ENCODE peak calls at places on chromosome 2, in six cellular contexts. One of them, this sample, is unnamed.
A peak's percentile ranks its signal among the peaks of the same experiment; 100 is the strongest.

GRCh38 chr2:181178823-181179412 is 198.5 kb downstream of the UBE2E3 start:
- DNase-seq in upper lobe of left lung: no peak
- DNase-seq in breast epithelium: no peak
- DNase-seq in transverse colon: peak; percentile 26
- DNase-seq in sigmoid colon: no peak
- DNase-seq in suprapubic skin: no peak
- DNase-seq in this sample: no peak

GRCh38 chr2:231707625-231708049 is 688 bp upstream of the PTMA start:
- DNase-seq in suprapubic skin: peak; percentile 89
- DNase-seq in transverse colon: no peak
- DNase-seq in upper lobe of left lung: no peak
- DNase-seq in sigmoid colon: no peak
- DNase-seq in breast epithelium: peak; percentile 76
- DNase-seq in this sample: no peak

GRCh38 chr2:174263989-174264388 is 15.7 kb upstream of the OLA1 start:
- DNase-seq in sigmoid colon: no peak
- DNase-seq in upper lobe of left lung: no peak
- DNase-seq in breast epithelium: no peak
- DNase-seq in suprapubic skin: no peak
- DNase-seq in transverse colon: no peak
- DNase-seq in this sample: no peak

GRCh38 chr2:196322963-196323810 is 151.8 kb upstream of the STK17B start:
- DNase-seq in breast epithelium: no peak
- DNase-seq in suprapubic skin: no peak
- DNase-seq in upper lobe of left lung: no peak
- DNase-seq in sigmoid colon: no peak
- DNase-seq in transverse colon: no peak
- DNase-seq in this sample: no peak

GRCh38 chr2:56088411-56088810 is 95.4 kb upstream of the CCDC85A start:
- DNase-seq in transverse colon: no peak
- DNase-seq in breast epithelium: no peak
- DNase-seq in upper lobe of left lung: no peak
- DNase-seq in sigmoid colon: no peak
- DNase-seq in suprapubic skin: no peak
- DNase-seq in this sample: no peak

GRCh38 chr2:52895726-52896340 is 871.8 kb upstream of the CHAC2 start:
- DNase-seq in suprapubic skin: no peak
- DNase-seq in sigmoid colon: no peak
- DNase-seq in transverse colon: no peak
- DNase-seq in breast epithelium: no peak
- DNase-seq in upper lobe of left lung: no peak
- DNase-seq in this sample: no peak

GRCh38 chr2:114661926-114662670 is 219.7 kb downstream of the DPP10 start:
- DNase-seq in suprapubic skin: no peak
- DNase-seq in upper lobe of left lung: peak; percentile 83
- DNase-seq in sigmoid colon: peak; percentile 59
- DNase-seq in breast epithelium: no peak
- DNase-seq in transverse colon: no peak
- DNase-seq in this sample: no peak

GRCh38 chr2:205175831-205176230 is 506.5 kb upstream of the NRP2 start:
- DNase-seq in suprapubic skin: no peak
- DNase-seq in sigmoid colon: no peak
- DNase-seq in transverse colon: no peak
- DNase-seq in upper lobe of left lung: no peak
- DNase-seq in breast epithelium: no peak
- DNase-seq in this sample: no peak

GRCh38 chr2:128786296-128786695 is 467.6 kb upstream of the HS6ST1 start:
- DNase-seq in suprapubic skin: no peak
- DNase-seq in transverse colon: no peak
- DNase-seq in upper lobe of left lung: no peak
- DNase-seq in breast epithelium: no peak
- DNase-seq in sigmoid colon: no peak
- DNase-seq in this sample: no peak

GRCh38 chr2:234435836-234436481 is 60.9 kb downstream of the ARL4C start:
- DNase-seq in upper lobe of left lung: no peak
- DNase-seq in breast epithelium: no peak
- DNase-seq in sigmoid colon: no peak
- DNase-seq in transverse colon: no peak
- DNase-seq in suprapubic skin: no peak
- DNase-seq in this sample: no peak

GRCh38 chr2:234885884-234886283 is 65.9 kb upstream of the SH3BP4 start:
- DNase-seq in upper lobe of left lung: no peak
- DNase-seq in suprapubic skin: no peak
- DNase-seq in breast epithelium: no peak
- DNase-seq in transverse colon: no peak
- DNase-seq in sigmoid colon: no peak
- DNase-seq in this sample: no peak

GRCh38 chr2:119367472-119368099 is 809 bp downstream of the DBI start:
- DNase-seq in sigmoid colon: peak; percentile 75
- DNase-seq in upper lobe of left lung: peak; percentile 87
- DNase-seq in breast epithelium: peak; percentile 44
- DNase-seq in transverse colon: peak; percentile 79
- DNase-seq in suprapubic skin: peak; percentile 85
- DNase-seq in this sample: no peak

GRCh38 chr2:219521066-219521880 is 7.0 kb downstream of the ASIC4 start:
- DNase-seq in suprapubic skin: no peak
- DNase-seq in upper lobe of left lung: no peak
- DNase-seq in sigmoid colon: no peak
- DNase-seq in breast epithelium: no peak
- DNase-seq in transverse colon: peak; percentile 21
- DNase-seq in this sample: no peak

GRCh38 chr2:16382451-16382850 is 283.2 kb downstream of the CYRIA start:
- DNase-seq in breast epithelium: no peak
- DNase-seq in suprapubic skin: no peak
- DNase-seq in upper lobe of left lung: no peak
- DNase-seq in transverse colon: no peak
- DNase-seq in sigmoid colon: no peak
- DNase-seq in this sample: no peak

GRCh38 chr2:120338015-120338414 is 7.9 kb upstream of the INHBB start:
- DNase-seq in sigmoid colon: no peak
- DNase-seq in upper lobe of left lung: no peak
- DNase-seq in transverse colon: no peak
- DNase-seq in breast epithelium: no peak
- DNase-seq in suprapubic skin: no peak
- DNase-seq in this sample: no peak

GRCh38 chr2:23460228-23460627 is 75.2 kb downstream of the KLHL29 start:
- DNase-seq in breast epithelium: no peak
- DNase-seq in suprapubic skin: no peak
- DNase-seq in sigmoid colon: no peak
- DNase-seq in transverse colon: no peak
- DNase-seq in upper lobe of left lung: no peak
- DNase-seq in this sample: peak; percentile 24

GRCh38 chr2:85551698-85552678 is 9.3 kb downstream of the GGCX start:
- DNase-seq in suprapubic skin: peak; percentile 87
- DNase-seq in sigmoid colon: peak; percentile 90
- DNase-seq in upper lobe of left lung: no peak
- DNase-seq in transverse colon: peak; percentile 91
- DNase-seq in breast epithelium: peak; percentile 84
- DNase-seq in this sample: no peak

GRCh38 chr2:7203056-7203467 is 285.9 kb downstream of the RNF144A start:
- DNase-seq in suprapubic skin: no peak
- DNase-seq in upper lobe of left lung: no peak
- DNase-seq in transverse colon: peak; percentile 24
- DNase-seq in breast epithelium: no peak
- DNase-seq in sigmoid colon: peak; percentile 76
- DNase-seq in this sample: peak; percentile 15

GRCh38 chr2:100124746-100125145 is 17.6 kb downstream of the AFF3 start:
- DNase-seq in upper lobe of left lung: no peak
- DNase-seq in sigmoid colon: no peak
- DNase-seq in transverse colon: no peak
- DNase-seq in suprapubic skin: no peak
- DNase-seq in breast epithelium: no peak
- DNase-seq in this sample: no peak

GRCh38 chr2:169659314-169659713 is 34.9 kb downstream of the CFAP210 start:
- DNase-seq in suprapubic skin: no peak
- DNase-seq in sigmoid colon: no peak
- DNase-seq in transverse colon: no peak
- DNase-seq in upper lobe of left lung: no peak
- DNase-seq in breast epithelium: no peak
- DNase-seq in this sample: no peak

GRCh38 chr2:56132138-56132537 is 51.7 kb upstream of the CCDC85A start:
- DNase-seq in upper lobe of left lung: no peak
- DNase-seq in transverse colon: no peak
- DNase-seq in breast epithelium: no peak
- DNase-seq in suprapubic skin: no peak
- DNase-seq in sigmoid colon: no peak
- DNase-seq in this sample: peak; percentile 13

GRCh38 chr2:119723784-119724467 is 35.8 kb upstream of the PTPN4 start:
- DNase-seq in transverse colon: no peak
- DNase-seq in sigmoid colon: no peak
- DNase-seq in breast epithelium: no peak
- DNase-seq in upper lobe of left lung: no peak
- DNase-seq in suprapubic skin: no peak
- DNase-seq in this sample: no peak

GRCh38 chr2:10451819-10452218 is 3.7 kb upstream of the ODC1 start:
- DNase-seq in transverse colon: no peak
- DNase-seq in suprapubic skin: no peak
- DNase-seq in sigmoid colon: no peak
- DNase-seq in upper lobe of left lung: no peak
- DNase-seq in breast epithelium: no peak
- DNase-seq in this sample: no peak
- TF ChIP-seq POLR2AphosphoS5 in transverse colon: no peak
- TF ChIP-seq POLR2AphosphoS5 in suprapubic skin: no peak
- TF ChIP-seq POLR2AphosphoS5 in sigmoid colon: no peak
- TF ChIP-seq POLR2AphosphoS5 in upper lobe of left lung: no peak
- TF ChIP-seq POLR2AphosphoS5 in breast epithelium: no peak
- TF ChIP-seq POLR2AphosphoS5 in this sample: no peak

DNA sequence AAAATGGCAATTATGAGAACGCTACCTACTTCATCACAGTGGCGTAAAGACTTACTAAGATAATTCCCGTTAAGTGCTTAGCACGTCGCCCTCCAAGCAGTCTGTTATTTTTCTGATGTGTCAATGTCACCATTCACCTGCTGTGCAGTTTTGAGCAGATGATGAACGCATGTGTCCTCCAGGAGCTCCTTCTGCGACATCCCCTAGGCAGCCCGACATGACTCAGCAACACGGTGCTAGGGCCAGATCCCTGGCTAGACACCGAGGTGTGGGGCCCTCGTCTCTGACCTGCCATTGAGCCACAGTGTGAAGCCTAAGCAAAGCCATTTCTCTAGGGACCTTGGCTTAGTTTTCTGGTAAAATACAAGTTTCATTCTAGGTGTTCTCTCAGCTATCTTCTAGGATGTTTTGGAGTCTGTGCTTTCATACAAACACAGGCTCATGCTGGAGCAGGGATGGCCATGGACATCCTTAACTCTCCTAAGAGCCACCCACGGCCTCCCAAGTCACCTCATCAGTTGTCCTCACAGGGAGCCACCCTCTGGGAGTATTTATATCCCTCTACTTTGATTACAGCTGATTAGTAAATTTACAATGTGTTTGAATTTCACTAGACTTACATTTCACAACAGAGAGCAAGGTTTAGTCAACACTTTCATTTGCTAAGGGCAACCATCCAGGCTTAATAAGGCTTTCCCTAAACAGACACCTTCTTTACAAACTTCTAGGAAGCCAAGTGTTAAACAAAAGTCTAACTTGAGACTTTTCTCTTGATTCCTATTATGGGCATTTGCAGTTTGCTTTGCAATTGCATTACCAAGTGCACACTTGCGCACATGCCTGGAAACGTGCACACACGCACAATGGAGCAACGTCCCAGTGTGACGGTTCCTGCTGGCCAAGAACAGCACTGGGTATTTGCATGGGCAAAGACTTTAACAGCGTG is 376.8 kb upstream of the ID2 start:
- DNase-seq in suprapubic skin: no peak
- DNase-seq in upper lobe of left lung: no peak
- DNase-seq in breast epithelium: no peak
- DNase-seq in sigmoid colon: no peak
- DNase-seq in transverse colon: no peak
- DNase-seq in this sample: no peak
- TF ChIP-seq POLR2AphosphoS5 in suprapubic skin: no peak
- TF ChIP-seq POLR2AphosphoS5 in upper lobe of left lung: no peak
- TF ChIP-seq POLR2AphosphoS5 in breast epithelium: no peak
- TF ChIP-seq POLR2AphosphoS5 in sigmoid colon: peak; percentile 17
- TF ChIP-seq POLR2AphosphoS5 in transverse colon: no peak
- TF ChIP-seq POLR2AphosphoS5 in this sample: no peak

DNA sequence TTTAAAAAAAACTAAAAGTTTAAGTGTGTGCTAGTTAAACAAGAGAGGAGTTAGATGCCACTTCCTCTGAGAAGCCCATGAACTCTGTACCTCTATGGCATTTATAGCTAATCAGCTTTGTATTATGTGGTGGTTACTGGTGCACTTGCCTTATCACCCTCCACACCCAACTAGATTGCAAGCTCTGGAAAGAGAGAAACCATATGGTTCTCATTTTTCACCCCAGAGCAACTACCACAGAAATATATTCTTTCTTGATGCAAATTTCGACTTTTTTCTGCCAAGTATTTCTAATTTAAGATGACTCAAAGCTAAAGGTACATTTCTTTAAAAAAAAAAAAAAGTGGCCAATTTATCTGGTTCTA is 24.2 kb downstream of the RAPH1 start:
- DNase-seq in sigmoid colon: no peak
- DNase-seq in upper lobe of left lung: no peak
- DNase-seq in breast epithelium: no peak
- DNase-seq in transverse colon: no peak
- DNase-seq in suprapubic skin: no peak
- DNase-seq in this sample: no peak
- TF ChIP-seq POLR2AphosphoS5 in sigmoid colon: no peak
- TF ChIP-seq POLR2AphosphoS5 in upper lobe of left lung: no peak
- TF ChIP-seq POLR2AphosphoS5 in breast epithelium: no peak
- TF ChIP-seq POLR2AphosphoS5 in transverse colon: no peak
- TF ChIP-seq POLR2AphosphoS5 in suprapubic skin: no peak
- TF ChIP-seq POLR2AphosphoS5 in this sample: no peak

DNA sequence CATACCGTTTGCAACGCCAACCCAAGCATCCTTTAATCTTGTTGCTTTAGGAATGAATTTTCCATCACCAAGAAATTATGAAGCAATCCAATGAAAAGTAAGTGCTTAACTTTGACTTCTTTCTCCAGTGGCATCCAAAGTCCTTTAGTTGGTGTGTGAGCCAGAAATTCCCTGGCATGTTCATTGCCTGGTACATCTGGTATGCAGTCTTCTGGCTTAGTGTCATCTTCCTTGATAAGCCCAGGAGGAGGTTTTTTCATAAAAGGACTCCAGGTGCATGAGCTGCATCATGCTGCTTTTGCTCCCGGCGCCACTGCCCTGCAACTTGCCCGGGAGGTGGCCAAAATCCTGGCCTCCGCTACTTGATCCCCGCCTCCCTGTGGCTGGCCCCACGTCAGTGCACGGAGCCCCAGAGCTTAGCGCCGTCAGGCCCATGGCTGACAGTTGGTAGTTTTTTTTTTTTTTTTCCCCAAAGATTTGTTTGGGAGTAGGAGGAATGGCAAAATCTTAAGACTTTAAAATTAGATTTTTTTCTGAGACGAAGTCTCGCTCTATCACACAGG is 58.7 kb downstream of the PUM2 start:
- DNase-seq in sigmoid colon: no peak
- DNase-seq in breast epithelium: no peak
- DNase-seq in upper lobe of left lung: peak; percentile 30
- DNase-seq in transverse colon: no peak
- DNase-seq in suprapubic skin: no peak
- DNase-seq in this sample: no peak
- TF ChIP-seq POLR2AphosphoS5 in sigmoid colon: no peak
- TF ChIP-seq POLR2AphosphoS5 in breast epithelium: no peak
- TF ChIP-seq POLR2AphosphoS5 in upper lobe of left lung: no peak
- TF ChIP-seq POLR2AphosphoS5 in transverse colon: no peak
- TF ChIP-seq POLR2AphosphoS5 in suprapubic skin: no peak
- TF ChIP-seq POLR2AphosphoS5 in this sample: no peak

This sample was measured in Panc1.